ENCODE peak calls at places on chromosomes 2 and 18, in five cellular contexts. One of them, this sample, is unnamed. For H3K36me3 and H3K27me3, the result is how much of the 10 kb centered on the place peaks cover.

GRCh38 chr2:144249035-144249637 is 270.8 kb downstream of the ZEB2 start:
- DNase-seq in left ventricle myocardium inferior: no peak
- DNase-seq in WERI-Rb-1: no peak
- DNase-seq in A673: no peak
- DNase-seq in DND-41: no peak
- DNase-seq in this sample: no peak

GRCh38 chr18:25935356-25935755 is 155.1 kb downstream of the SS18 start:
- DNase-seq in left ventricle myocardium inferior: no peak
- DNase-seq in WERI-Rb-1: no peak
- DNase-seq in A673: no peak
- DNase-seq in DND-41: no peak
- DNase-seq in this sample: peak

GRCh38 chr2:180128861-180129260 is 121.8 kb upstream of the CWC22 start:
- DNase-seq in left ventricle myocardium inferior: no peak
- DNase-seq in WERI-Rb-1: no peak
- DNase-seq in A673: no peak
- DNase-seq in DND-41: no peak
- DNase-seq in this sample: no peak

GRCh38 chr2:12723741-12724463 is 7.2 kb downstream of the TRIB2 start:
- DNase-seq in left ventricle myocardium inferior: no peak
- DNase-seq in WERI-Rb-1: no peak
- DNase-seq in A673: no peak
- DNase-seq in DND-41: no peak
- DNase-seq in this sample: no peak

GRCh38 chr2:107810734-107811133 is 16.0 kb upstream of the RGPD4 start:
- DNase-seq in left ventricle myocardium inferior: no peak
- DNase-seq in WERI-Rb-1: no peak
- DNase-seq in A673: no peak
- DNase-seq in DND-41: no peak
- DNase-seq in this sample: no peak

GRCh38 chr2:28552045-28552823 is 56.4 kb downstream of the PLB1 start:
- DNase-seq in left ventricle myocardium inferior: no peak
- DNase-seq in WERI-Rb-1: no peak
- DNase-seq in A673: no peak
- DNase-seq in DND-41: no peak
- DNase-seq in this sample: peak

GRCh38 chr2:226256709-226257401 is 542.8 kb downstream of the IRS1 start:
- DNase-seq in left ventricle myocardium inferior: no peak
- DNase-seq in WERI-Rb-1: no peak
- DNase-seq in A673: no peak
- DNase-seq in DND-41: no peak
- DNase-seq in this sample: no peak

GRCh38 chr18:10444314-10445006 is 10.0 kb upstream of the APCDD1 start:
- DNase-seq in left ventricle myocardium inferior: no peak
- DNase-seq in WERI-Rb-1: no peak
- DNase-seq in A673: no peak
- DNase-seq in DND-41: no peak
- DNase-seq in this sample: no peak

GRCh38 chr18:12841070-12841469 is 43.0 kb downstream of the PTPN2 start:
- DNase-seq in left ventricle myocardium inferior: no peak
- DNase-seq in WERI-Rb-1: no peak
- DNase-seq in A673: no peak
- DNase-seq in DND-41: no peak
- DNase-seq in this sample: peak

GRCh38 chr2:28408764-28409599 is 16.3 kb downstream of the FOSL2 start:
- DNase-seq in left ventricle myocardium inferior: no peak
- DNase-seq in WERI-Rb-1: no peak
- DNase-seq in A673: no peak
- DNase-seq in DND-41: no peak
- DNase-seq in this sample: peak

GRCh38 chr2:77363277-77363676 is 158.9 kb downstream of the LRRTM4 start:
- DNase-seq in left ventricle myocardium inferior: no peak
- DNase-seq in WERI-Rb-1: no peak
- DNase-seq in A673: no peak
- DNase-seq in DND-41: no peak
- DNase-seq in this sample: no peak

GRCh38 chr2:134411828-134412638 is 158.2 kb downstream of the MGAT5 start:
- DNase-seq in left ventricle myocardium inferior: peak
- DNase-seq in WERI-Rb-1: peak
- DNase-seq in A673: peak
- DNase-seq in DND-41: peak
- DNase-seq in this sample: peak

GRCh38 chr2:231187736-231188505 is 10.5 kb upstream of the ARMC9 start:
- DNase-seq in left ventricle myocardium inferior: peak
- DNase-seq in WERI-Rb-1: no peak
- DNase-seq in A673: no peak
- DNase-seq in DND-41: no peak
- DNase-seq in this sample: no peak

GRCh38 chr2:131567891-131568290 is 40.2 kb downstream of the CCDC74A start:
- DNase-seq in left ventricle myocardium inferior: no peak
- DNase-seq in WERI-Rb-1: no peak
- DNase-seq in A673: no peak
- DNase-seq in DND-41: no peak
- DNase-seq in this sample: peak

GRCh38 chr2:130824492-130825061 is 12.1 kb upstream of the ARHGEF4 start:
- DNase-seq in left ventricle myocardium inferior: no peak
- DNase-seq in WERI-Rb-1: no peak
- DNase-seq in A673: peak
- DNase-seq in DND-41: peak
- DNase-seq in this sample: peak

GRCh38 chr2:45585267-45585861 is 25.7 kb downstream of the SRBD1 start:
- DNase-seq in left ventricle myocardium inferior: no peak
- DNase-seq in WERI-Rb-1: no peak
- DNase-seq in A673: peak
- DNase-seq in DND-41: peak
- DNase-seq in this sample: peak

GRCh38 chr2:46382331-46383112 is 85.3 kb downstream of the EPAS1 start:
- DNase-seq in left ventricle myocardium inferior: no peak
- DNase-seq in WERI-Rb-1: no peak
- DNase-seq in A673: no peak
- DNase-seq in DND-41: no peak
- DNase-seq in this sample: no peak

GRCh38 chr2:8059255-8059654 is 622.6 kb upstream of the ID2 start:
- DNase-seq in left ventricle myocardium inferior: no peak
- DNase-seq in WERI-Rb-1: no peak
- DNase-seq in A673: no peak
- DNase-seq in DND-41: no peak
- DNase-seq in this sample: no peak

GRCh38 chr2:188610827-188611226 is 319.2 kb downstream of the GULP1 start:
- DNase-seq in left ventricle myocardium inferior: no peak
- DNase-seq in WERI-Rb-1: no peak
- DNase-seq in A673: no peak
- DNase-seq in DND-41: no peak
- DNase-seq in this sample: peak

GRCh38 chr2:43837033-43837432 is 1.6 kb downstream of the ABCG5 start:
- DNase-seq in left ventricle myocardium inferior: no peak
- DNase-seq in WERI-Rb-1: no peak
- DNase-seq in A673: no peak
- DNase-seq in DND-41: no peak
- DNase-seq in this sample: no peak

GRCh38 chr2:197869501-197870111 is 65.2 kb downstream of the PLCL1 start:
- DNase-seq in left ventricle myocardium inferior: no peak
- DNase-seq in WERI-Rb-1: no peak
- DNase-seq in A673: no peak
- DNase-seq in DND-41: peak
- DNase-seq in this sample: no peak

GRCh38 chr2:121649652-121650553 is 641 bp upstream of the CLASP1 start:
- DNase-seq in left ventricle myocardium inferior: peak
- DNase-seq in WERI-Rb-1: peak
- DNase-seq in A673: peak
- DNase-seq in DND-41: peak
- DNase-seq in this sample: peak

GRCh38 chr18:48066225-48066652 is 135.8 kb upstream of the SMAD2 start:
- DNase-seq in left ventricle myocardium inferior: no peak
- DNase-seq in WERI-Rb-1: no peak
- DNase-seq in A673: no peak
- DNase-seq in DND-41: no peak
- DNase-seq in this sample: no peak

DNA sequence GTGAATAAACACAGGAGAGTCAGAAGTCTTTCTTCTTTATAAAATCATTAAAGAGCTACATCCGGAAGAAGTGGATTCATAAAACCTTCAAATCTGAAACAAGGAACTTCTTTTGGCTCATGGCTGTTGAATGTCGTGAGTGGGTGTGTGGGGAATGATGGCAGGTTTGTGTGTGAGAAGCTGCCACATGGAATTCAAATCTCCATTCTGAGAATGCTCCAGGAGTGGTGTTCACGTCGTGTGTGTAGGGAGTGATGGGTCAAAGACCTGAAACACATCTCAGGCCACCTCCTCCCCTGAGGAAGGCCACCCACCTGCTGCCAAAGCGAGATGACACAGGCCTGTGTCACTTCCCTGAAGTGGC is 28.9 kb downstream of the FAM228A start:
- DNase-seq in left ventricle myocardium inferior: no peak
- DNase-seq in WERI-Rb-1: no peak
- DNase-seq in A673: no peak
- DNase-seq in DND-41: no peak
- DNase-seq in this sample: no peak
- H3K36me3 ChIP-seq in left ventricle myocardium inferior: half or more
- H3K36me3 ChIP-seq in WERI-Rb-1: under half
- H3K36me3 ChIP-seq in A673: under half
- H3K36me3 ChIP-seq in DND-41: under half
- H3K36me3 ChIP-seq in this sample: under half

DNA sequence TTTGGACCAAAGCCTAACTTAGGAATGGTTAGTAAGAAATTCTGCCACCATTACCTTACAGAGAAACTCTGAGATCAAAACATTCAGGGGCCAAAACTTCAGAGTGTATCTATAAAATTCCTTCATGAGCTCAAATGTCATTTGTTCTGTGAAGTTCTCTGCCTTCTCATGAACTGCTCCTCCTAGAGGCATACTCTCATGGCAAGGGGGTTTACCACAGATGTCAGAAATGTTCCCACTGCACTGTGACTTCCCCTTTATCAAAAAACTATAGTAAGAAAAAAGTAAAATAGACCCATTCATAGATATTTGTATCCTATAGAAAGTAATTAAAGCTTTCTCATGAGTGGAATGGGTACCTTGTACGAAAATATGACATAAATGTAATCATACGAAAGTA is 68.5 kb downstream of the USP40 start:
- DNase-seq in left ventricle myocardium inferior: no peak
- DNase-seq in WERI-Rb-1: no peak
- DNase-seq in A673: no peak
- DNase-seq in DND-41: no peak
- DNase-seq in this sample: no peak
- TF ChIP-seq CTCF in left ventricle myocardium inferior: no peak
- TF ChIP-seq CTCF in WERI-Rb-1: no peak
- TF ChIP-seq CTCF in A673: no peak
- TF ChIP-seq CTCF in DND-41: no peak
- TF ChIP-seq CTCF in this sample: no peak

GRCh38 chr2:191428141-191428540 is 182.9 kb downstream of the MYO1B start:
- DNase-seq in left ventricle myocardium inferior: no peak
- DNase-seq in WERI-Rb-1: no peak
- DNase-seq in A673: no peak
- DNase-seq in DND-41: no peak
- DNase-seq in this sample: no peak

GRCh38 chr2:191421950-191422349 is 176.7 kb downstream of the MYO1B start:
- DNase-seq in left ventricle myocardium inferior: no peak
- DNase-seq in WERI-Rb-1: no peak
- DNase-seq in A673: no peak
- DNase-seq in DND-41: no peak
- DNase-seq in this sample: no peak

GRCh38 chr2:191432121-191432520 is 186.9 kb downstream of the MYO1B start:
- DNase-seq in left ventricle myocardium inferior: no peak
- DNase-seq in WERI-Rb-1: no peak
- DNase-seq in A673: peak
- DNase-seq in DND-41: no peak
- DNase-seq in this sample: no peak

GRCh38 chr2:191427031-191427430 is 181.8 kb downstream of the MYO1B start:
- DNase-seq in left ventricle myocardium inferior: no peak
- DNase-seq in WERI-Rb-1: no peak
- DNase-seq in A673: no peak
- DNase-seq in DND-41: no peak
- DNase-seq in this sample: no peak
- H3K27me3 ChIP-seq in left ventricle myocardium inferior: under half
- H3K27me3 ChIP-seq in WERI-Rb-1: under half
- H3K27me3 ChIP-seq in A673: under half
- H3K27me3 ChIP-seq in DND-41: under half
- H3K27me3 ChIP-seq in this sample: under half

GRCh38 chr2:54279385-54279784 is 23.4 kb upstream of the TSPYL6 start:
- DNase-seq in left ventricle myocardium inferior: no peak
- DNase-seq in WERI-Rb-1: no peak
- DNase-seq in A673: no peak
- DNase-seq in DND-41: no peak
- DNase-seq in this sample: no peak
- H3K36me3 ChIP-seq in left ventricle myocardium inferior: under half
- H3K36me3 ChIP-seq in WERI-Rb-1: under half
- H3K36me3 ChIP-seq in A673: under half
- H3K36me3 ChIP-seq in DND-41: under half
- H3K36me3 ChIP-seq in this sample: under half

DNA sequence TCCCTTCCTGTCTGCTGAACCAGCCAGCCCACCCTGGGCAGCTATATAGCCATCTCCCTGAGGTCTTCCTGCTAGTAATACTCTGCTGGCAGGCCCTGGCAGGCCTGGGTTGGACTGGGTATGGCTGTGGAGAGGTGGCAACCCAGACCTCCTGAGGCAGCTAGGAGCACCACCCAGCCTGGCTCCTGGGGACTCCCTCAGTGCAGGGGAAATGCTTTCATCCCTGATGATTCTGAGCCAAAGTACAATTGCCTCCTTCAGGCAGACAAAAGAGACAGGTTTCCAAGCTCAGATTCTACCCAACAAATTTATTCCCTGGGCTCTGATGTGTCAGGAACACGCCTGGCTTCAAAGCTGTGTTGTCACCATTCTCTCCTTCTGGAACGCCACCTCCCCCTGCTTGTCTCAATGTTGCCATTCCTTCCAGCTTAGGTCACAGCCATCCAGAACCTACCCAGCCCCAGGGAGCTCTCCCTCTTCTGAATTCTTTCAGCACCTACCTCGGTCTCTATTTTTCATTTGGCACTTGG is 4.7 kb upstream of the DNAJB2 start:
- DNase-seq in left ventricle myocardium inferior: no peak
- DNase-seq in WERI-Rb-1: no peak
- DNase-seq in A673: peak
- DNase-seq in DND-41: no peak
- DNase-seq in this sample: peak
- TF ChIP-seq CTCF in left ventricle myocardium inferior: no peak
- TF ChIP-seq CTCF in WERI-Rb-1: no peak
- TF ChIP-seq CTCF in A673: no peak
- TF ChIP-seq CTCF in DND-41: no peak
- TF ChIP-seq CTCF in this sample: no peak

This sample was measured in bronchial epithelial cell.